ENCODE peak calls at places on chromosomes 4 and X, in six cellular contexts. One of them, this sample, is unnamed.
A peak's percentile ranks its signal among the peaks of the same experiment; 100 is the strongest.

GRCh38 chr4:121736735-121737351 is 28.1 kb downstream of the SMIM43 start:
- DNase-seq in K562: peak; percentile 31
- DNase-seq in H1: no peak
- DNase-seq in HepG2: peak; percentile 61
- DNase-seq in SK-N-SH: peak; percentile 45
- DNase-seq in GM12878: no peak
- DNase-seq in this sample: peak; percentile 54

GRCh38 chr4:20254517-20255250 is 3.0 kb downstream of the SLIT2 start:
- DNase-seq in K562: no peak
- DNase-seq in H1: no peak
- DNase-seq in HepG2: no peak
- DNase-seq in SK-N-SH: peak; percentile 54
- DNase-seq in GM12878: no peak
- DNase-seq in this sample: no peak

GRCh38 chr4:5812506-5813229 is 80.2 kb downstream of the CRMP1 start:
- DNase-seq in K562: peak; percentile 78
- DNase-seq in H1: no peak
- DNase-seq in HepG2: peak; percentile 58
- DNase-seq in SK-N-SH: peak; percentile 58
- DNase-seq in GM12878: no peak
- DNase-seq in this sample: peak; percentile 62

GRCh38 chr4:71300362-71300761 is 38.5 kb upstream of the SLC4A4 start:
- DNase-seq in K562: no peak
- DNase-seq in H1: no peak
- DNase-seq in HepG2: no peak
- DNase-seq in SK-N-SH: no peak
- DNase-seq in GM12878: no peak
- DNase-seq in this sample: no peak

GRCh38 chr4:40933272-40934053 is 183.7 kb downstream of the NSUN7 start:
- DNase-seq in K562: no peak
- DNase-seq in H1: no peak
- DNase-seq in HepG2: no peak
- DNase-seq in SK-N-SH: peak; percentile 20
- DNase-seq in GM12878: no peak
- DNase-seq in this sample: no peak

GRCh38 chrX:119655125-119655524 is 37.8 kb downstream of the SEPTIN6 start:
- DNase-seq in K562: peak; percentile 54
- DNase-seq in H1: no peak
- DNase-seq in HepG2: no peak
- DNase-seq in SK-N-SH: peak; percentile 36
- DNase-seq in GM12878: no peak
- DNase-seq in this sample: no peak

GRCh38 chrX:56978172-56978571 is 17.2 kb downstream of the SPIN3 start:
- DNase-seq in K562: peak; percentile 17
- DNase-seq in H1: no peak
- DNase-seq in HepG2: peak; percentile 14
- DNase-seq in SK-N-SH: peak; percentile 39
- DNase-seq in GM12878: peak; percentile 56
- DNase-seq in this sample: peak; percentile 15

GRCh38 chr4:12963291-12963690 is 520.8 kb downstream of the RAB28 start:
- DNase-seq in K562: no peak
- DNase-seq in H1: no peak
- DNase-seq in HepG2: no peak
- DNase-seq in SK-N-SH: no peak
- DNase-seq in GM12878: no peak
- DNase-seq in this sample: no peak

GRCh38 chr4:95048296-95048695 is 290.5 kb downstream of the BMPR1B start:
- DNase-seq in K562: no peak
- DNase-seq in H1: no peak
- DNase-seq in HepG2: no peak
- DNase-seq in SK-N-SH: no peak
- DNase-seq in GM12878: no peak
- DNase-seq in this sample: no peak

GRCh38 chrX:69073241-69073640 is 92.0 kb downstream of the PJA1 start:
- DNase-seq in K562: no peak
- DNase-seq in H1: no peak
- DNase-seq in HepG2: no peak
- DNase-seq in SK-N-SH: no peak
- DNase-seq in GM12878: no peak
- DNase-seq in this sample: no peak

GRCh38 chr4:169870507-169870906 is 112.8 kb upstream of the HPF1 start:
- DNase-seq in K562: no peak
- DNase-seq in H1: no peak
- DNase-seq in HepG2: no peak
- DNase-seq in SK-N-SH: no peak
- DNase-seq in GM12878: no peak
- DNase-seq in this sample: no peak

GRCh38 chr4:123554819-123555499 is 158.4 kb downstream of the SPRY1 start:
- DNase-seq in K562: no peak
- DNase-seq in H1: no peak
- DNase-seq in HepG2: no peak
- DNase-seq in SK-N-SH: no peak
- DNase-seq in GM12878: no peak
- DNase-seq in this sample: no peak

GRCh38 chr4:122073615-122074014 is 78.5 kb upstream of the BLTP1 start:
- DNase-seq in K562: no peak
- DNase-seq in H1: no peak
- DNase-seq in HepG2: no peak
- DNase-seq in SK-N-SH: no peak
- DNase-seq in GM12878: no peak
- DNase-seq in this sample: no peak

GRCh38 chrX:13750204-13750603 is 15.7 kb downstream of the OFD1 start:
- DNase-seq in K562: no peak
- DNase-seq in H1: no peak
- DNase-seq in HepG2: peak; percentile 16
- DNase-seq in SK-N-SH: peak; percentile 36
- DNase-seq in GM12878: no peak
- DNase-seq in this sample: peak; percentile 13

GRCh38 chr4:66062044-66062443 is 391.8 kb upstream of the EPHA5 start:
- DNase-seq in K562: no peak
- DNase-seq in H1: no peak
- DNase-seq in HepG2: no peak
- DNase-seq in SK-N-SH: no peak
- DNase-seq in GM12878: no peak
- DNase-seq in this sample: no peak

GRCh38 chr4:187333151-187333550 is 609.5 kb upstream of the FAT1 start:
- DNase-seq in K562: no peak
- DNase-seq in H1: no peak
- DNase-seq in HepG2: no peak
- DNase-seq in SK-N-SH: no peak
- DNase-seq in GM12878: no peak
- DNase-seq in this sample: no peak

GRCh38 chr4:42320822-42321388 is 76.4 kb upstream of the SHISA3 start:
- DNase-seq in K562: no peak
- DNase-seq in H1: no peak
- DNase-seq in HepG2: no peak
- DNase-seq in SK-N-SH: no peak
- DNase-seq in GM12878: peak; percentile 58
- DNase-seq in this sample: no peak

GRCh38 chr4:74934016-74934821 is 1.3 kb downstream of the PARM1 start:
- DNase-seq in K562: no peak
- DNase-seq in H1: no peak
- DNase-seq in HepG2: no peak
- DNase-seq in SK-N-SH: peak; percentile 7
- DNase-seq in GM12878: no peak
- DNase-seq in this sample: no peak

GRCh38 chrX:44071847-44072545 is 98.8 kb upstream of the NDP start:
- DNase-seq in K562: no peak
- DNase-seq in H1: no peak
- DNase-seq in HepG2: no peak
- DNase-seq in SK-N-SH: no peak
- DNase-seq in GM12878: no peak
- DNase-seq in this sample: peak; percentile 29

GRCh38 chr4:140691369-140691768 is 64.8 kb downstream of the TBC1D9 start:
- DNase-seq in K562: no peak
- DNase-seq in H1: no peak
- DNase-seq in HepG2: peak; percentile 38
- DNase-seq in SK-N-SH: no peak
- DNase-seq in GM12878: no peak
- DNase-seq in this sample: no peak

GRCh38 chrX:52341493-52341892 is 27.3 kb upstream of the XAGE2 start:
- DNase-seq in K562: no peak
- DNase-seq in H1: no peak
- DNase-seq in HepG2: no peak
- DNase-seq in SK-N-SH: no peak
- DNase-seq in GM12878: no peak
- DNase-seq in this sample: peak; percentile 2

GRCh38 chr4:140012688-140013087 is 141.3 kb downstream of the MAML3 start:
- DNase-seq in K562: peak; percentile 12
- DNase-seq in H1: no peak
- DNase-seq in HepG2: peak; percentile 70
- DNase-seq in SK-N-SH: peak; percentile 33
- DNase-seq in GM12878: no peak
- DNase-seq in this sample: peak; percentile 50

GRCh38 chr4:163090997-163091684 is 75.5 kb downstream of the NAF1 start:
- DNase-seq in K562: no peak
- DNase-seq in H1: no peak
- DNase-seq in HepG2: no peak
- DNase-seq in SK-N-SH: no peak
- DNase-seq in GM12878: no peak
- DNase-seq in this sample: no peak

GRCh38 chrX:68894513-68895338 is 65.9 kb downstream of the EFNB1 start:
- DNase-seq in K562: peak; percentile 12
- DNase-seq in H1: no peak
- DNase-seq in HepG2: no peak
- DNase-seq in SK-N-SH: peak; percentile 73
- DNase-seq in GM12878: no peak
- DNase-seq in this sample: no peak

GRCh38 chr4:15197005-15197404 is 194.7 kb downstream of the CPEB2 start:
- DNase-seq in K562: no peak
- DNase-seq in H1: no peak
- DNase-seq in HepG2: peak; percentile 23
- DNase-seq in SK-N-SH: peak; percentile 35
- DNase-seq in GM12878: no peak
- DNase-seq in this sample: no peak

GRCh38 chrX:50779694-50780093 is 34.3 kb downstream of the SHROOM4 start:
- DNase-seq in K562: no peak
- DNase-seq in H1: no peak
- DNase-seq in HepG2: no peak
- DNase-seq in SK-N-SH: no peak
- DNase-seq in GM12878: no peak
- DNase-seq in this sample: no peak

GRCh38 chr4:147765121-147765521 is 33.2 kb downstream of the ARHGAP10 start:
- DNase-seq in K562: no peak
- DNase-seq in H1: no peak
- DNase-seq in HepG2: no peak
- DNase-seq in SK-N-SH: no peak
- DNase-seq in GM12878: no peak
- DNase-seq in this sample: no peak

GRCh38 chr4:46425775-46426400 is 36.0 kb upstream of the GABRA2 start:
- DNase-seq in K562: no peak
- DNase-seq in H1: no peak
- DNase-seq in HepG2: peak; percentile 28
- DNase-seq in SK-N-SH: no peak
- DNase-seq in GM12878: no peak
- DNase-seq in this sample: no peak

GRCh38 chrX:154539077-154539476 is 7.6 kb downstream of the G6PD start:
- DNase-seq in K562: no peak
- DNase-seq in H1: no peak
- DNase-seq in HepG2: no peak
- DNase-seq in SK-N-SH: peak; percentile 57
- DNase-seq in GM12878: no peak
- DNase-seq in this sample: no peak
- TF ChIP-seq YY1 in K562: no peak
- TF ChIP-seq YY1 in H1: no peak
- TF ChIP-seq YY1 in HepG2: no peak
- TF ChIP-seq YY1 in SK-N-SH: no peak
- TF ChIP-seq YY1 in GM12878: no peak
- TF ChIP-seq YY1 in this sample: no peak

GRCh38 chr4:55398966-55399365 is 3.2 kb downstream of the TMEM165 start:
- DNase-seq in K562: no peak
- DNase-seq in H1: no peak
- DNase-seq in HepG2: peak; percentile 10
- DNase-seq in SK-N-SH: peak; percentile 30
- DNase-seq in GM12878: no peak
- DNase-seq in this sample: no peak
- TF ChIP-seq SIN3A in K562: no peak
- TF ChIP-seq SIN3A in H1: no peak
- TF ChIP-seq SIN3A in HepG2: no peak
- TF ChIP-seq SIN3A in SK-N-SH: no peak
- TF ChIP-seq SIN3A in GM12878: no peak
- TF ChIP-seq SIN3A in this sample: no peak

GRCh38 chrX:132820675-132821074 is 137.8 kb downstream of the HS6ST2 start:
- DNase-seq in K562: no peak
- DNase-seq in H1: no peak
- DNase-seq in HepG2: no peak
- DNase-seq in SK-N-SH: no peak
- DNase-seq in GM12878: no peak
- DNase-seq in this sample: no peak

GRCh38 chrX:132822634-132823012 is 135.8 kb downstream of the HS6ST2 start:
- DNase-seq in K562: no peak
- DNase-seq in H1: no peak
- DNase-seq in HepG2: no peak
- DNase-seq in SK-N-SH: no peak
- DNase-seq in GM12878: no peak
- DNase-seq in this sample: no peak

GRCh38 chrX:132819885-132820284 is 138.5 kb downstream of the HS6ST2 start:
- DNase-seq in K562: no peak
- DNase-seq in H1: no peak
- DNase-seq in HepG2: no peak
- DNase-seq in SK-N-SH: no peak
- DNase-seq in GM12878: no peak
- DNase-seq in this sample: no peak

GRCh38 chrX:132818638-132819037 is 139.8 kb downstream of the HS6ST2 start:
- DNase-seq in K562: no peak
- DNase-seq in H1: no peak
- DNase-seq in HepG2: no peak
- DNase-seq in SK-N-SH: no peak
- DNase-seq in GM12878: no peak
- DNase-seq in this sample: no peak

GRCh38 chrX:132821974-132822633 is 136.3 kb downstream of the HS6ST2 start:
- DNase-seq in K562: no peak
- DNase-seq in H1: no peak
- DNase-seq in HepG2: no peak
- DNase-seq in SK-N-SH: no peak
- DNase-seq in GM12878: no peak
- DNase-seq in this sample: no peak
- TF ChIP-seq YY1 in K562: no peak
- TF ChIP-seq YY1 in H1: no peak
- TF ChIP-seq YY1 in HepG2: no peak
- TF ChIP-seq YY1 in SK-N-SH: no peak
- TF ChIP-seq YY1 in GM12878: no peak
- TF ChIP-seq YY1 in this sample: no peak

GRCh38 chrX:12693754-12694153 is 97.5 kb upstream of the PRPS2 start:
- DNase-seq in K562: no peak
- DNase-seq in H1: no peak
- DNase-seq in HepG2: no peak
- DNase-seq in SK-N-SH: no peak
- DNase-seq in GM12878: no peak
- DNase-seq in this sample: no peak
- TF ChIP-seq SIN3A in K562: no peak
- TF ChIP-seq SIN3A in H1: no peak
- TF ChIP-seq SIN3A in HepG2: no peak
- TF ChIP-seq SIN3A in SK-N-SH: no peak
- TF ChIP-seq SIN3A in GM12878: no peak
- TF ChIP-seq SIN3A in this sample: no peak